ENCODE peak calls at places on chromosomes 11 and 22, in four cellular contexts. Q is lower leg skin; I is GM13977; O is stimulated activated CD4-positive, alpha-beta T cell treated with anti-CD3 and anti-CD28 coated beads, Interleukin-15, amount 100 ng/mL, for 24 hours. S is an unnamed sample.

GRCh38 chr22:27724181-27724580 is 77.4 kb downstream of the MN1 start:
- DNase-seq in Q (no peak), I (no peak), O (no peak), S (no peak)

GRCh38 chr11:112320668-112321067 is 60.0 kb upstream of the PLET1 start:
- DNase-seq in Q (peak), I (no peak), O (no peak), S (peak)

GRCh38 chr11:8062781-8063257 is 18.2 kb upstream of the TUB start:
- DNase-seq in Q (no peak), I (no peak), O (no peak), S (no peak)

GRCh38 chr22:39960791-39961746 is 872 bp downstream of the TMA7B start:
- DNase-seq in Q (no peak), I (peak), O (peak), S (peak)

GRCh38 chr22:48333816-48334735 is 1493.6 kb downstream of the BRD1 start:
- DNase-seq in Q (no peak), I (no peak), O (no peak), S (no peak)

GRCh38 chr11:5390210-5390609 is 6.6 kb downstream of the OR51M1 start:
- DNase-seq in Q (no peak), I (no peak), O (no peak), S (no peak)

GRCh38 chr11:33652407-33652806 is 48.2 kb downstream of the C11orf91 start:
- DNase-seq in Q (no peak), I (no peak), O (no peak), S (no peak)

GRCh38 chr11:126695293-126695692 is 305.3 kb downstream of the KIRREL3 start:
- DNase-seq in Q (no peak), I (no peak), O (no peak), S (peak)

GRCh38 chr11:10314199-10315072 is 9.6 kb downstream of the ADM start:
- DNase-seq in Q (peak), I (no peak), O (no peak), S (no peak)

GRCh38 chr11:129277216-129277838 is 85.2 kb upstream of the ARHGAP32 start:
- DNase-seq in Q (no peak), I (no peak), O (no peak), S (no peak)

GRCh38 chr11:110883266-110883665 is 171.0 kb upstream of the ARHGAP20 start:
- DNase-seq in Q (peak), I (no peak), O (no peak), S (no peak)

GRCh38 chr11:122743949-122744876 is 88.7 kb downstream of the UBASH3B start:
- DNase-seq in Q (peak), I (peak), O (peak), S (no peak)

GRCh38 chr22:31800065-31800464 is 46.2 kb downstream of the DEPDC5 start:
- DNase-seq in Q (no peak), I (no peak), O (no peak), S (no peak)

GRCh38 chr22:29855611-29856181 is 17.6 kb upstream of the ASCC2 start:
- DNase-seq in Q (no peak), I (no peak), O (no peak), S (no peak)

S was measured in AG08395.